ENCODE peak calls at places on chromosomes 16 and 17, in four cellular contexts. E is mucosa of descending colon, H is renal cortical epithelial cell, G is HS-27A. B is an unnamed sample.

GRCh38 chr17:64506576-64507417 is at the start of gene CEP95:
- DNase-seq in E (peak; percentile 98), H (peak; percentile 95), G (peak; percentile 83), B (peak; percentile 98)

GRCh38 chr17:12296120-12296727 is 275.5 kb downstream of the MAP2K4 start:
- DNase-seq in E (no peak), H (no peak), G (no peak), B (no peak)

GRCh38 chr17:79046501-79047280 is 22.7 kb downstream of the C1QTNF1 start:
- DNase-seq in E (no peak), H (no peak), G (no peak), B (no peak)

GRCh38 chr17:39661044-39661406 is 4.1 kb upstream of the TCAP start:
- DNase-seq in E (no peak), H (no peak), G (no peak), B (peak; percentile 15)

GRCh38 chr16:754208-755097 is 6.1 kb upstream of the MSLN start:
- DNase-seq in E (no peak), H (no peak), G (no peak), B (no peak)

GRCh38 chr17:76139801-76140660 is 1.0 kb downstream of the FOXJ1 start:
- DNase-seq in E (no peak), H (no peak), G (no peak), B (no peak)

GRCh38 chr17:39852239-39852638 is 11.9 kb downstream of the IKZF3 start:
- DNase-seq in E (no peak), H (no peak), G (no peak), B (peak; percentile 72)

GRCh38 chr17:20952183-20952582 is 90.6 kb downstream of the USP22 start:
- DNase-seq in E (no peak), H (no peak), G (no peak), B (no peak)

GRCh38 chr16:67346328-67346727 is 19.7 kb downstream of the LRRC36 start:
- DNase-seq in E (no peak), H (no peak), G (no peak), B (no peak)

GRCh38 chr16:1656808-1657617 is 21.1 kb upstream of the JPT2 start:
- DNase-seq in E (no peak), H (no peak), G (no peak), B (no peak)

GRCh38 chr16:1772362-1772907 is at the start of gene EME2:
- DNase-seq in E (peak; percentile 77), H (no peak), G (no peak), B (peak; percentile 32)

GRCh38 chr17:7258731-7259554 is 3.3 kb downstream of the CLDN7 start:
- DNase-seq in E (peak; percentile 83), H (peak; percentile 86), G (no peak), B (peak; percentile 65)

GRCh38 chr16:50684823-50685455 is 3.8 kb upstream of the SNX20 start:
- DNase-seq in E (no peak), H (no peak), G (no peak), B (no peak)